ENCODE peak calls at places on chromosomes 13 and 19, in six cellular contexts. One of them, this sample, is unnamed. For H3K4me1, the result is how much of the 10 kb centered on the place peaks cover.

GRCh38 chr19:47369923-47370625 is 21.0 kb downstream of the DHX34 start:
- DNase-seq in fibroblast of lung: peak
- DNase-seq in heart right ventricle: no peak
- DNase-seq in colonic mucosa: no peak
- DNase-seq in transverse colon: no peak
- DNase-seq in neuronal stem cell: no peak
- DNase-seq in this sample: no peak

GRCh38 chr19:1304197-1304924 is 18.7 kb downstream of the EFNA2 start:
- DNase-seq in fibroblast of lung: no peak
- DNase-seq in heart right ventricle: no peak
- DNase-seq in colonic mucosa: peak
- DNase-seq in transverse colon: peak
- DNase-seq in neuronal stem cell: no peak
- DNase-seq in this sample: no peak

GRCh38 chr19:17209126-17210036 is 5.8 kb upstream of the USE1 start:
- DNase-seq in fibroblast of lung: peak
- DNase-seq in heart right ventricle: no peak
- DNase-seq in colonic mucosa: peak
- DNase-seq in transverse colon: peak
- DNase-seq in neuronal stem cell: peak
- DNase-seq in this sample: no peak

GRCh38 chr19:7254590-7254989 is 39.6 kb downstream of the INSR start:
- DNase-seq in fibroblast of lung: no peak
- DNase-seq in heart right ventricle: no peak
- DNase-seq in colonic mucosa: no peak
- DNase-seq in transverse colon: no peak
- DNase-seq in neuronal stem cell: no peak
- DNase-seq in this sample: no peak

GRCh38 chr13:99192480-99192879 is 8.2 kb upstream of the UBAC2 start:
- DNase-seq in fibroblast of lung: no peak
- DNase-seq in heart right ventricle: no peak
- DNase-seq in colonic mucosa: peak
- DNase-seq in transverse colon: no peak
- DNase-seq in neuronal stem cell: no peak
- DNase-seq in this sample: no peak

GRCh38 chr19:47071731-47072130 is 23.3 kb upstream of the TMEM160 start:
- DNase-seq in fibroblast of lung: no peak
- DNase-seq in heart right ventricle: no peak
- DNase-seq in colonic mucosa: no peak
- DNase-seq in transverse colon: no peak
- DNase-seq in neuronal stem cell: no peak
- DNase-seq in this sample: no peak

GRCh38 chr19:44879309-44880065 is 11.6 kb upstream of the TOMM40 start:
- DNase-seq in fibroblast of lung: no peak
- DNase-seq in heart right ventricle: no peak
- DNase-seq in colonic mucosa: no peak
- DNase-seq in transverse colon: no peak
- DNase-seq in neuronal stem cell: no peak
- DNase-seq in this sample: no peak

GRCh38 chr19:13797870-13798269 is 2.6 kb downstream of the ZSWIM4 start:
- DNase-seq in fibroblast of lung: peak
- DNase-seq in heart right ventricle: no peak
- DNase-seq in colonic mucosa: no peak
- DNase-seq in transverse colon: no peak
- DNase-seq in neuronal stem cell: no peak
- DNase-seq in this sample: no peak

GRCh38 chr13:34000955-34001354 is 183.0 kb downstream of the RFC3 start:
- DNase-seq in fibroblast of lung: no peak
- DNase-seq in heart right ventricle: no peak
- DNase-seq in colonic mucosa: no peak
- DNase-seq in transverse colon: no peak
- DNase-seq in neuronal stem cell: no peak
- DNase-seq in this sample: no peak

GRCh38 chr19:15107056-15108010 is at the start of gene SYDE1:
- DNase-seq in fibroblast of lung: peak
- DNase-seq in heart right ventricle: peak
- DNase-seq in colonic mucosa: no peak
- DNase-seq in transverse colon: no peak
- DNase-seq in neuronal stem cell: peak
- DNase-seq in this sample: peak

GRCh38 chr13:95536629-95537241 is 15.8 kb upstream of the CLDN10 start:
- DNase-seq in fibroblast of lung: peak
- DNase-seq in heart right ventricle: no peak
- DNase-seq in colonic mucosa: no peak
- DNase-seq in transverse colon: no peak
- DNase-seq in neuronal stem cell: no peak
- DNase-seq in this sample: no peak

GRCh38 chr13:113742000-113742441 is 17.0 kb upstream of the TMEM255B start:
- DNase-seq in fibroblast of lung: peak
- DNase-seq in heart right ventricle: no peak
- DNase-seq in colonic mucosa: peak
- DNase-seq in transverse colon: peak
- DNase-seq in neuronal stem cell: no peak
- DNase-seq in this sample: no peak

GRCh38 chr19:19445911-19446361 is 40.5 kb downstream of the GATAD2A start:
- DNase-seq in fibroblast of lung: no peak
- DNase-seq in heart right ventricle: no peak
- DNase-seq in colonic mucosa: no peak
- DNase-seq in transverse colon: no peak
- DNase-seq in neuronal stem cell: no peak
- DNase-seq in this sample: no peak

GRCh38 chr13:111540486-111540885 is 220.0 kb downstream of the TEX29 start:
- DNase-seq in fibroblast of lung: no peak
- DNase-seq in heart right ventricle: no peak
- DNase-seq in colonic mucosa: no peak
- DNase-seq in transverse colon: no peak
- DNase-seq in neuronal stem cell: no peak
- DNase-seq in this sample: no peak

GRCh38 chr13:28116736-28117135 is 16.4 kb upstream of the FLT3 start:
- DNase-seq in fibroblast of lung: no peak
- DNase-seq in heart right ventricle: no peak
- DNase-seq in colonic mucosa: no peak
- DNase-seq in transverse colon: no peak
- DNase-seq in neuronal stem cell: no peak
- DNase-seq in this sample: no peak

GRCh38 chr19:16036941-16037340 is 39.4 kb upstream of the TPM4 start:
- DNase-seq in fibroblast of lung: no peak
- DNase-seq in heart right ventricle: no peak
- DNase-seq in colonic mucosa: no peak
- DNase-seq in transverse colon: no peak
- DNase-seq in neuronal stem cell: no peak
- DNase-seq in this sample: no peak

GRCh38 chr13:76425930-76426329 is 460.3 kb downstream of the KCTD12 start:
- DNase-seq in fibroblast of lung: peak
- DNase-seq in heart right ventricle: no peak
- DNase-seq in colonic mucosa: no peak
- DNase-seq in transverse colon: no peak
- DNase-seq in neuronal stem cell: no peak
- DNase-seq in this sample: no peak

GRCh38 chr13:61954092-61954491 is 538.4 kb upstream of the PCDH20 start:
- DNase-seq in fibroblast of lung: peak
- DNase-seq in heart right ventricle: no peak
- DNase-seq in colonic mucosa: no peak
- DNase-seq in transverse colon: no peak
- DNase-seq in neuronal stem cell: peak
- DNase-seq in this sample: no peak

GRCh38 chr19:50465986-50466771 is 10.1 kb upstream of the EMC10 start:
- DNase-seq in fibroblast of lung: no peak
- DNase-seq in heart right ventricle: no peak
- DNase-seq in colonic mucosa: peak
- DNase-seq in transverse colon: peak
- DNase-seq in neuronal stem cell: no peak
- DNase-seq in this sample: no peak

GRCh38 chr13:35699805-35700204 is 223.3 kb upstream of the MAB21L1 start:
- DNase-seq in fibroblast of lung: peak
- DNase-seq in heart right ventricle: no peak
- DNase-seq in colonic mucosa: no peak
- DNase-seq in transverse colon: peak
- DNase-seq in neuronal stem cell: no peak
- DNase-seq in this sample: no peak

GRCh38 chr13:105220063-105220462 is 1315.4 kb downstream of the EFNB2 start:
- DNase-seq in fibroblast of lung: peak
- DNase-seq in heart right ventricle: no peak
- DNase-seq in colonic mucosa: no peak
- DNase-seq in transverse colon: no peak
- DNase-seq in neuronal stem cell: no peak
- DNase-seq in this sample: no peak

GRCh38 chr13:89393758-89394157 is 1722.6 kb downstream of the SLITRK5 start:
- DNase-seq in fibroblast of lung: no peak
- DNase-seq in heart right ventricle: no peak
- DNase-seq in colonic mucosa: no peak
- DNase-seq in transverse colon: no peak
- DNase-seq in neuronal stem cell: no peak
- DNase-seq in this sample: no peak

GRCh38 chr13:76745246-76746200 is 140.7 kb downstream of the KCTD12 start:
- DNase-seq in fibroblast of lung: no peak
- DNase-seq in heart right ventricle: no peak
- DNase-seq in colonic mucosa: no peak
- DNase-seq in transverse colon: no peak
- DNase-seq in neuronal stem cell: no peak
- DNase-seq in this sample: no peak

GRCh38 chr13:42239644-42240043 is 32.3 kb upstream of the AKAP11 start:
- DNase-seq in fibroblast of lung: no peak
- DNase-seq in heart right ventricle: no peak
- DNase-seq in colonic mucosa: no peak
- DNase-seq in transverse colon: no peak
- DNase-seq in neuronal stem cell: no peak
- DNase-seq in this sample: no peak
- H3K4me3 ChIP-seq in fibroblast of lung: no peak
- H3K4me3 ChIP-seq in heart right ventricle: no peak
- H3K4me3 ChIP-seq in colonic mucosa: no peak
- H3K4me3 ChIP-seq in transverse colon: no peak
- H3K4me3 ChIP-seq in neuronal stem cell: no peak
- H3K4me3 ChIP-seq in this sample: no peak

GRCh38 chr13:74063533-74064100 is 70.6 kb downstream of the KLF12 start:
- DNase-seq in fibroblast of lung: no peak
- DNase-seq in heart right ventricle: no peak
- DNase-seq in colonic mucosa: no peak
- DNase-seq in transverse colon: no peak
- DNase-seq in neuronal stem cell: no peak
- DNase-seq in this sample: no peak

GRCh38 chr13:74066937-74067336 is 67.3 kb downstream of the KLF12 start:
- DNase-seq in fibroblast of lung: no peak
- DNase-seq in heart right ventricle: no peak
- DNase-seq in colonic mucosa: no peak
- DNase-seq in transverse colon: no peak
- DNase-seq in neuronal stem cell: no peak
- DNase-seq in this sample: no peak

GRCh38 chr13:74061939-74062595 is 72.1 kb downstream of the KLF12 start:
- DNase-seq in fibroblast of lung: peak
- DNase-seq in heart right ventricle: no peak
- DNase-seq in colonic mucosa: no peak
- DNase-seq in transverse colon: no peak
- DNase-seq in neuronal stem cell: no peak
- DNase-seq in this sample: no peak

GRCh38 chr13:74062933-74063332 is 71.3 kb downstream of the KLF12 start:
- DNase-seq in fibroblast of lung: peak
- DNase-seq in heart right ventricle: peak
- DNase-seq in colonic mucosa: peak
- DNase-seq in transverse colon: peak
- DNase-seq in neuronal stem cell: no peak
- DNase-seq in this sample: peak

GRCh38 chr13:74064805-74065204 is 69.4 kb downstream of the KLF12 start:
- DNase-seq in fibroblast of lung: no peak
- DNase-seq in heart right ventricle: no peak
- DNase-seq in colonic mucosa: no peak
- DNase-seq in transverse colon: no peak
- DNase-seq in neuronal stem cell: no peak
- DNase-seq in this sample: no peak
- H3K4me1 ChIP-seq in fibroblast of lung: under half
- H3K4me1 ChIP-seq in heart right ventricle: half or more
- H3K4me1 ChIP-seq in colonic mucosa: under half
- H3K4me1 ChIP-seq in transverse colon: under half
- H3K4me1 ChIP-seq in neuronal stem cell: under half
- H3K4me1 ChIP-seq in this sample: half or more

GRCh38 chr13:50797081-50797480 is 46.4 kb downstream of the DLEU7 start:
- DNase-seq in fibroblast of lung: no peak
- DNase-seq in heart right ventricle: no peak
- DNase-seq in colonic mucosa: no peak
- DNase-seq in transverse colon: no peak
- DNase-seq in neuronal stem cell: no peak
- DNase-seq in this sample: no peak
- H3K27ac ChIP-seq in fibroblast of lung: no peak
- H3K27ac ChIP-seq in heart right ventricle: no peak
- H3K27ac ChIP-seq in colonic mucosa: no peak
- H3K27ac ChIP-seq in transverse colon: no peak
- H3K27ac ChIP-seq in neuronal stem cell: no peak
- H3K27ac ChIP-seq in this sample: no peak

GRCh38 chr19:37511821-37512220 is 5.1 kb downstream of the ZNF793 start:
- DNase-seq in fibroblast of lung: no peak
- DNase-seq in heart right ventricle: no peak
- DNase-seq in colonic mucosa: no peak
- DNase-seq in transverse colon: no peak
- DNase-seq in neuronal stem cell: no peak
- DNase-seq in this sample: no peak

GRCh38 chr19:37507167-37507464 is 377 bp downstream of the ZNF793 start:
- DNase-seq in fibroblast of lung: no peak
- DNase-seq in heart right ventricle: no peak
- DNase-seq in colonic mucosa: no peak
- DNase-seq in transverse colon: no peak
- DNase-seq in neuronal stem cell: no peak
- DNase-seq in this sample: no peak

GRCh38 chr19:37511186-37511585 is 4.4 kb downstream of the ZNF793 start:
- DNase-seq in fibroblast of lung: no peak
- DNase-seq in heart right ventricle: no peak
- DNase-seq in colonic mucosa: no peak
- DNase-seq in transverse colon: no peak
- DNase-seq in neuronal stem cell: no peak
- DNase-seq in this sample: no peak

GRCh38 chr19:37505958-37506386 is 767 bp upstream of the ZNF793 start:
- DNase-seq in fibroblast of lung: no peak
- DNase-seq in heart right ventricle: no peak
- DNase-seq in colonic mucosa: peak
- DNase-seq in transverse colon: no peak
- DNase-seq in neuronal stem cell: no peak
- DNase-seq in this sample: no peak

DNA sequence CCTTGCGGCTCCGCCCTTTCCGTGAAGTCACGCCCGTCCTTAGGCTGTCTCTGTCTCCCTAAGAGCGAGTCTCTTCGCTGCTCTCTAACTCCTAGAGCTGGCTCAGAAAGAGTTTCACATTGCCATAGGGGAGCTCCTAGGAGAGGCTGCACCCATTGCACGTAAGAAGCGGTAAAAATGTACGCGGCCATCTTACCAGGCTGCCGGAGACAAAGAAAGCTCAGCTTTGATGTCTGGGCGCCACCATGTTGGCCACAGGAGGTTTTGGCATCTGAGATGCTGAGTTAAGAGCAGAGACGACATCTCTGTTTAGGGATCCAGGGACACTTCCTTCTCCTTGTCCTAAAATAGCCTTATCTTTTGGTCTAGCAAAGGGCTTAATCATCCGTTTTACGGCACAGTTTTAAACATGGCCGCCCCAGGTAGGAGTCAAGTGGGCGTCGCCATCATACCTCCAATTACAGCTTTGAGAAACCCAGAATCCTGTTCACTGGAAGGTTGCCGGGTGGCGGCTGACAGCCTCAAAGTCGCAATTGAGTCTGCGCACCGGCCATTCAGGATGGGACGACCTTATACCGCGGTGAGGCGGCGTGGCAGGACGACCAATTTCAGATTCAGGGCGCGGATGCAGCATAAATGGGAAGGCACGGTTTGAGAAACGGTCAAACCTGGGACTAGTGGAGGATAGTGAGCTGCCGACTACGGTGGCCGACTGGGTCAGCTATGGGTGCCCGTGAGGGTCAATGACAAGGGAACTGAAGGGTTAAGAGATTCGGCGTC is at the start of gene ZNF793:
- DNase-seq in fibroblast of lung: peak
- DNase-seq in heart right ventricle: peak
- DNase-seq in colonic mucosa: peak
- DNase-seq in transverse colon: peak
- DNase-seq in neuronal stem cell: peak
- DNase-seq in this sample: peak
- H3K4me3 ChIP-seq in fibroblast of lung: peak
- H3K4me3 ChIP-seq in heart right ventricle: peak
- H3K4me3 ChIP-seq in colonic mucosa: peak
- H3K4me3 ChIP-seq in transverse colon: peak
- H3K4me3 ChIP-seq in neuronal stem cell: peak
- H3K4me3 ChIP-seq in this sample: peak

This sample was measured in left ventricle myocardium inferior.